ENCODE peak calls at places on chromosomes 5 and 9, in seven cellular contexts. B is GM04504, J is osteoblast, Q is left ventricle myocardium inferior, E is HTR-8/SVneo, U is neural crest cell, M is epithelial cell of esophagus. W is an unnamed sample.

GRCh38 chr9:31996331-31996730 is 388.1 kb upstream of the ACO1 start:
- DNase-seq in B (no peak), J (no peak), Q (no peak), E (no peak), U (no peak), M (no peak), W (no peak)

GRCh38 chr9:76912631-76913275 is 6.8 kb upstream of the PRUNE2 start:
- DNase-seq in B (no peak), J (peak), Q (no peak), E (peak), U (no peak), M (peak), W (peak)

GRCh38 chr5:79133121-79133656 is 21.6 kb downstream of the BHMT start:
- DNase-seq in B (peak), J (peak), Q (no peak), E (no peak), U (no peak), M (peak), W (peak)

GRCh38 chr9:112063151-112063550 is 111.9 kb downstream of the SUSD1 start:
- DNase-seq in B (no peak), J (peak), Q (no peak), E (no peak), U (no peak), M (no peak), W (no peak)

GRCh38 chr5:153660919-153661318 is 170.4 kb downstream of the GRIA1 start:
- DNase-seq in B (no peak), J (no peak), Q (no peak), E (no peak), U (no peak), M (no peak), W (no peak)

GRCh38 chr5:126462239-126463014 is 39.2 kb downstream of the GRAMD2B start:
- DNase-seq in B (no peak), J (peak), Q (no peak), E (no peak), U (no peak), M (peak), W (peak)

GRCh38 chr9:101354143-101354764 is 30.6 kb downstream of the BAAT start:
- DNase-seq in B (no peak), J (no peak), Q (no peak), E (no peak), U (no peak), M (peak), W (peak)

GRCh38 chr5:73691301-73691700 is 65.3 kb downstream of the ARHGEF28 start:
- DNase-seq in B (no peak), J (no peak), Q (no peak), E (no peak), U (no peak), M (no peak), W (no peak)

GRCh38 chr9:100111235-100111634 is 12.2 kb downstream of the INVS start:
- DNase-seq in B (peak), J (peak), Q (peak), E (no peak), U (no peak), M (peak), W (peak)

GRCh38 chr5:165920655-165921054 is 2370.8 kb upstream of the WWC1 start:
- DNase-seq in B (no peak), J (no peak), Q (no peak), E (no peak), U (no peak), M (no peak), W (no peak)

GRCh38 chr9:135857371-135857786 is 50.0 kb downstream of the CAMSAP1 start:
- DNase-seq in B (peak), J (peak), Q (no peak), E (no peak), U (no peak), M (peak), W (peak)

GRCh38 chr5:81751836-81752643 is 1.1 kb upstream of the SSBP2 start:
- DNase-seq in B (no peak), J (peak), Q (no peak), E (no peak), U (peak), M (no peak), W (peak)

GRCh38 chr9:128113526-128114325 is 13.8 kb downstream of the PTGES2 start:
- DNase-seq in B (no peak), J (peak), Q (peak), E (no peak), U (no peak), M (no peak), W (no peak)

GRCh38 chr9:841371-842209 is at the start of gene DMRT1:
- DNase-seq in B (no peak), J (no peak), Q (no peak), E (no peak), U (no peak), M (peak), W (no peak)

GRCh38 chr5:134143964-134144941 is 29.8 kb downstream of the TCF7 start:
- DNase-seq in B (no peak), J (no peak), Q (no peak), E (no peak), U (no peak), M (no peak), W (no peak)

W was measured in mammary epithelial cell.